ENCODE peak calls at places on chromosomes 16 and 17, in four cellular contexts. D is stomach, K is breast epithelium, Y is thyroid gland. S is an unnamed sample.

GRCh38 chr17:2695961-2696760 is 15.4 kb downstream of the CLUH start:
- DNase-seq in D (peak), K (peak), Y (no peak), S (peak)

GRCh38 chr16:28012031-28012445 is 51.5 kb downstream of the GSG1L start:
- DNase-seq in D (no peak), K (no peak), Y (no peak), S (no peak)

GRCh38 chr17:80452173-80452915 is 24.1 kb downstream of the NPTX1 start:
- DNase-seq in D (no peak), K (no peak), Y (no peak), S (no peak)

GRCh38 chr17:44972953-44973352 is 4.8 kb upstream of the C1QL1 start:
- DNase-seq in D (no peak), K (no peak), Y (no peak), S (no peak)

GRCh38 chr16:83653785-83654184 is 154.0 kb upstream of the HSBP1 start:
- DNase-seq in D (no peak), K (no peak), Y (no peak), S (peak)

GRCh38 chr16:84347161-84347560 is 21.2 kb upstream of the ATP2C2 start:
- DNase-seq in D (no peak), K (no peak), Y (no peak), S (no peak)

GRCh38 chr17:45342871-45343526 is 26.2 kb upstream of the MAP3K14 start:
- DNase-seq in D (no peak), K (peak), Y (no peak), S (peak)

GRCh38 chr17:17190188-17190587 is 15.9 kb downstream of the PLD6 start:
- DNase-seq in D (no peak), K (no peak), Y (no peak), S (no peak)

GRCh38 chr17:40548982-40549680 is 16.1 kb downstream of the CCR7 start:
- DNase-seq in D (peak), K (peak), Y (peak), S (peak)

GRCh38 chr17:48997103-48997826 is at the start of gene IGF2BP1:
- DNase-seq in D (no peak), K (no peak), Y (no peak), S (no peak)

GRCh38 chr16:23952128-23953041 is 116.6 kb downstream of the PRKCB start:
- DNase-seq in D (no peak), K (no peak), Y (no peak), S (no peak)

GRCh38 chr17:14919580-14920160 is 345.5 kb downstream of the PMP22 start:
- DNase-seq in D (no peak), K (no peak), Y (no peak), S (no peak)

DNA sequence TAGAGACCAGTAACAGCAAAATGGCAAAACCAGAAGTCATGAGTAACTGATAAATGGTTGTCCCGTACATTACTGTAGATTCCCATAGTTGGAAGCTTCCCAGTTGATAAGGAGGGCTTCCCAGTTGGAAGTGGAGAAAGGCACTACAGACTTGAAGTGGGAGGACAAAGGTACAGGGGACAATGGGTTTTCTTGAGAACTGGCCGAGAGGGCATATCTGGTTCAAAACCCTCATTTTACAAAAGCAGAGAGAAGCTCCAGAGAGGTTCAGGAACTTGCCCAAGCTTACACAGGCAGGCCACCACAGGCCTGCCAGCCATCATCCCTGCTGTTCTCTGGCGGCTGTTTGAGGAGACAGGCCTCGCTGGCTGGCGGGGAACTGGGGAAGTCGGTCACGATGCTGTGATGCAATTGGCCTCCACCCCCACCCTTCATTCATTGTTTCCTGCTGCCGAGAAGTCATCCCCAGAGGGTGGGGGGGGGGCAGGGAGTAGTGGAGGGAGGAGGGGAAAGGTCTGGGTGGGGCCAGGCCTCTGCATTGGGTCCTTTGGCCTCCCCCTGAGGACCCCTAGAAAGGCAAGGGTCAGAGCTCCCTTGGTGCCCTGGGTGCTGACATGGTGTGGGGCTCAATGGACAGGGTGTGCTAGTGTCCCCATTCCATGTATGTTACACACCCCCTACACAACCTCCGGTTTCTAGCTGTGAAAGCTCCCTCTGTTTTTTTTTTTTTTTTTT is 3.0 kb downstream of the UBALD2 start:
- DNase-seq in D (peak), K (no peak), Y (peak), S (peak)
- TF ChIP-seq POLR2A in D (no peak), K (peak), Y (peak), S (peak)

GRCh38 chr16:68234188-68235104 is 1.5 kb downstream of the ESRP2 start:
- DNase-seq in D (peak), K (peak), Y (peak), S (peak)

GRCh38 chr16:68232335-68232734 is 3.6 kb downstream of the ESRP2 start:
- DNase-seq in D (no peak), K (no peak), Y (no peak), S (peak)

GRCh38 chr16:68233085-68233834 is 2.7 kb downstream of the ESRP2 start:
- DNase-seq in D (no peak), K (no peak), Y (no peak), S (no peak)

GRCh38 chr16:68235105-68235881 is 634 bp downstream of the ESRP2 start:
- DNase-seq in D (peak), K (peak), Y (peak), S (peak)

DNA sequence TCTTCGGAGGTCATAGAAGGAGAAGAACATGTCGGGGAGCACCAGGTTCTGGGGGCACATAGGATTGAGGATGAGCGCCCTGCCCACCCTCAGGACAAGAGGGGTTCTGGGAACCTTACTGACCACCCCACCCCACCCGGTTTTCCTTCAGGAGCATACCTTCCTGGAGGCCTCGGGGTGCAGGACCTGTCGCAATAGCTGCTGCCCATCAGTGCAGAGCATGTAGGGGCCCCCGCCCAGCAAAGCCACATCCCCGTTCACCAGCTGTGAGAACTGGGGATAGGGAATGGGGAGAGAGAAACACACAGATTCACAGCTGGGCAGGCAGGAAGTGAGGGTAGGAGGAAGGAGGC is 2.1 kb downstream of the ESRP2 start:
- DNase-seq in D (no peak), K (no peak), Y (no peak), S (no peak)
- H3K4me3 ChIP-seq in D (peak), K (peak), Y (no peak), S (peak)

DNA sequence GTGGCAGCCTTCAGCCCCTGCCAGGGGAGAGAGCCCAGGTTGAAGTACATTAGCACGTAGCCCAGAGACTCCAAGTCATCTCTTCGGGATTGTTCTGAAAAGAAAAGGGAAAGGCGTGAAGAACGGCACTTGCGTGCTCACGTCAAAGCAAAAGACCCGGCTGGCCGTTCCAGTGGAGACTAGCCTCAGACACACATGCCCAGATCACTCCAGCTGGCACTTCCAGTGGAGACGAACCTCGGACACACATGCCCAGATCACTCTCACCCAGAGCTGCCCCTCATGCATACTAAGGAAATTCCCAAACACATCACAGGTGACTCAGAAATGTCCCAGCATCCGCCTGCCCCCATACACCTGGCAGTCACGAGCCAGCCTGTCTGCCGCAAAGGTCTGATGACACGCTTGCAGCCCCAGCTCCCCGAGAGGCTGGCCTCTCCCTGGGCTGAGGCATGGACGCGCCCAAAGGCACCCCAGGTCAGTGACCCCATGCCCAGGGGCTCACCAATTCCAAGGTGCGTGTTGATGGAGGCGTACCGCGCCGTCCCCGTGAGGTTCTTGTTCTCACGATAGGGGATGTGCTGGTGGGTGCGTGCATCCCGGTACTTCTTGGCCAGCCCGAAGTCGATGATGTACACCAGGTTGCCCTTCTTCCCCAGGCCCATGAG is 20.9 kb downstream of the CSNK1D start:
- DNase-seq in D (no peak), K (no peak), Y (no peak), S (no peak)
- TF ChIP-seq POLR2A in D (no peak), K (no peak), Y (no peak), S (no peak)

GRCh38 chr17:8227238-8227581 is 16.8 kb upstream of the AURKB start:
- DNase-seq in D (no peak), K (no peak), Y (no peak), S (no peak)

GRCh38 chr17:8224891-8225812 is 14.8 kb upstream of the AURKB start:
- DNase-seq in D (no peak), K (no peak), Y (no peak), S (no peak)

GRCh38 chr17:8225813-8226535 is 15.6 kb upstream of the AURKB start:
- DNase-seq in D (peak), K (no peak), Y (peak), S (no peak)

GRCh38 chr17:8223356-8224063 is 13.1 kb upstream of the AURKB start:
- DNase-seq in D (peak), K (peak), Y (peak), S (peak)

DNA sequence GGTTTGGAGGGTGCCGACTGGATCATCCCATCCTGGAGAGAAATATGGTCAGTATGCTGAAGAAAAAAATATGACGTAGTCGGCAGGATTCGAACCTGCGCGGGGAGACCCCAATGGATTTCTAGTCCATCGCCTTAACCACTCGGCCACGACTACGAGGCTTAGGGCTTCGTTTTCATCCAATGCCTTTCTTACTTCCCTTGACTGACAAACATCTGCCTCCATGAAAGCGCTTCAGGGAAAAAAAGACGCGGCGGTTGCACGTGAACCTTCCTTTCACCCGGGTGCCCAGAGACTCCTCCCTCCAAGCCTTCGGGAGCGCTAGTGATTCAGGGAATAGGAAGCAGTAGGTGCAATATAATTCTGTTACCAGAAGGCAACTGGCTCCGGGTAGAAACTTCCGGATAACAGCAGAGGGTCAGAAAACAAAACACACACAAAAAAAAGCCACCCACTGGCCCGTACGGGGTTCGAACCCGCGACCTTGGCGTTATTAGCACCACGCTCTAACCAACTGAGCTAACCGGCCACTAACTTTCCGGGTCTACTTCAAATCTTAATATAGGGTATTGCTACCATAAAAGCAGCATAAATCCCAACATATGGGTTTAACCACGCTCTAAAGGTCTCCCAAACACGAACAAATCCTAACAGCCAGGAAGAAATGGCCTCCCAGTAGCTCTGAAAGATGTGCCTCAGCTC is 16.3 kb upstream of the AURKB start:
- DNase-seq in D (peak), K (peak), Y (peak), S (no peak)
- H3K4me3 ChIP-seq in D (no peak), K (peak), Y (no peak), S (peak)

DNA sequence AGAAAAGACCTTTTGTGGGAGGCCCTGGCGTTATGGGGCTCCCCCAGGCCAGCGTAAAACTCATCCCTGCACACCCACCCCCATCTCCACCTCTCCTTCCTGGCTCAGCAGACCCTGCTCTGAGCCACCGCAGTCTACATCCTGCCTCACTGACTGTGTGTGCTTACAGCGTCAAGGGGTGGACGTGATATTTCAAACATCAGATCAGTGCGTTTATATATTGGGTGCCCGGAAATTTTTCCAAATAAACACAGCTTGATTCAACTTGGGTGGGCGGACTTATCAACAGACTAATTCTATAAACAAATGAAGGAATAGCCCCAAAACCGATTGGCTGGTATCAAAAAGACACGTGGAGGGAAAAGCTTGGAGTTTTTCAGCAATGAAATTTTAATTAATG is 293 bp upstream of the FOXL1 start:
- DNase-seq in D (no peak), K (no peak), Y (no peak), S (no peak)
- TF ChIP-seq POLR2A in D (no peak), K (no peak), Y (no peak), S (no peak)

GRCh38 chr16:89576173-89577054 is 856 bp downstream of the CPNE7 start:
- DNase-seq in D (no peak), K (no peak), Y (no peak), S (no peak)
- H3K4me3 ChIP-seq in D (peak), K (peak), Y (no peak), S (no peak)

DNA sequence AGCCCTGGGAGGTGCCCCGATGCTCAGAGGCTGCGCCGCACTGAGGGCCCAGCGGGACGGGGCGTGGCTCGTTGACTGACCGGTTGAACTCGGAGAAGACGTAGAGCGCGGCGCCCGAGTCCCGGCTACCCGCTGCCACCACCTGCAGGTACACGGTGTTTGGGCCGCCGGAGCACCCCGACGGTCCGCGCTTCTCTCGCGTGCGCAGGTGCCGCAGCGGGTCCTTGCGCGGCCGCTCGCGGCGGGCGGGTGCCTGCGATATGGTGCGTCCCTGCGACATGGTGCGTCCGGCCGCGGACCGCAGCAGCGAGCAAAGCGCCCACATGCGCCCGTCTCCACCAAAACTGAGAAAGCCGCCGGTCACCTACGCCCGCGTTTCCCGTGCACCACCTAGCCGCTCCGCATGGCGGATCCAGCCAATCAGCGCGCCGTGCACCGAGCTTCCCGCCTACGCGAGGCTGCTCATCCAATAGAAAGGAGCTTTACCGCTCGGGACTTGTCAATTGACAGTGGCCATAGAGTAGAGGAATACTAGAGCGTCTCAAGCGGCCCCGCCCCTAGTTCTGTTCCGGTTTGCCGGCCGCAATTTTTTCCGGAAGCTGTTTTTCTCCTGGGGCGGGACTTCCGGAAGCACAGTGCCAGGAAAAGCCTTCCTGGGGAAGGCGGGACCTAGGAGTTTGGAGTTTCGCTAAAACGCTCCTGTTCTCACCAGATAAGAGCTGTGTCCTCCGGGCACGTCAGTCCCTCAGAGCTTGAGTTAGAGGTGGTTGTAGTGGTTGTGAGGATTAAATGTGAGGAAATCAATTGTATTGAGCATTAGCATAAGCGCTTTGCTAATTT is at the start of gene ELAC2:
- DNase-seq in D (peak), K (peak), Y (peak), S (peak)
- TF ChIP-seq POLR2A in D (no peak), K (peak), Y (peak), S (peak)

GRCh38 chr16:51880776-51881175 is 666.2 kb downstream of the TOX3 start:
- DNase-seq in D (no peak), K (no peak), Y (no peak), S (no peak)

GRCh38 chr16:51886456-51886855 is 660.5 kb downstream of the TOX3 start:
- DNase-seq in D (no peak), K (no peak), Y (no peak), S (no peak)

GRCh38 chr16:51877686-51878085 is 669.3 kb downstream of the TOX3 start:
- DNase-seq in D (no peak), K (no peak), Y (no peak), S (no peak)

GRCh38 chr16:51884773-51885172 is 662.2 kb downstream of the TOX3 start:
- DNase-seq in D (no peak), K (no peak), Y (no peak), S (no peak)

DNA sequence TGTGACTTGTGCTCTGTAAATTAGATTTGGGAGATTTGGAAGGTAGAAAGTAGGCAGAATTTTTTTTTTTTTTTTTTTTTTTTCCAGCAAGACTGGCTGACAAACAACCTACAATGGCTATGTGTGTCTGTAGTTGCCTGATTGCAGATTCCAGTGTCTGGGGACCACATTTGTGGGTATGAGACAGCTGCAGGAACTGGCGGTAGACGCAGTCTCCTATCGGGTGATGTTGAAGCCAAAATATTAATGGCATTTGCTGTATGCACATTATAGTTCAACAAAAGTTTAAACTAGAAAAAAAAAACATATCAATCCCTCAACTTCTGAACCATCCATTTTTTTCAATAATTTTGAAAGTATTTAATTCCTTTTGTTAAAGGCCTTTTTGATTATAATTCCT is 665.2 kb downstream of the TOX3 start:
- DNase-seq in D (no peak), K (no peak), Y (no peak), S (no peak)
- H3K4me3 ChIP-seq in D (no peak), K (no peak), Y (no peak), S (no peak)

DNA sequence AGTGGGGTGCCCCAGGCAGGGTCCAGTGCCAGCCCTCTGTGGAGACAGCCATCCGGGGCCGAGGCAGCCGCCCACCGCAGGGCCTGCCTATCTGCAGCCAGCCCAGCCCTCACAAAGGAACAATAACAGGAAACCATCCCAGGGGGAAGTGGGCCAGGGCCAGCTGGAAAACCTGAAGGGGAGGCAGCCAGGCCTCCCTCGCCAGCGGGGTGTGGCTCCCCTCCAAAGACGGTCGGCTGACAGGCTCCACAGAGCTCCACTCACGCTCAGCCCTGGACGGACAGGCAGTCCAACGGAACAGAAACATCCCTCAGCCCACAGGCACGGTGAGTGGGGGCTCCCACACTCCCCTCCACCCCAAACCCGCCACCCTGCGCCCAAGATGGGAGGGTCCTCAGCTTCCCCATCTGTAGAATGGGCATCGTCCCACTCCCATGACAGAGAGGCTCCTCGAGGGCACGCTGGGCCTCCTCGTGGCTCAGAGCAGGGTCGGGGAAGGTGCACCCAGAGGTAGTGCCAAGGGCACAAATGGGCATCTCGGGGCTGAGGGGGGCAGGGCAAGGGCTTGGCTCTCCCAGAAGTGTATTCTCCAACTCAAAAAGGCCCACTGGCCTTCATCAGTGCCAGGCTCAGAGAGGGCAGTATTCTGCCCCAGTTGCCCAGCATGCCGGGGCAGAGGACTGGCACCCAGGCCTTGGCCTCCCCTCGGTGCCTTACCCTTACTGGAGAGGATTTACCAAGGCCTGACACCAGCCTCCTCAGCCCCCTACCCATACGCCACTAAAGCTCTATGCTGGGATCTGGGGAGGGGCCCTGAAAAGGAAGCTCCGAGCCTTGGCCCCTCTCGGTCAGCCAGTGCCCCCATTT is at the start of gene CDH5:
- DNase-seq in D (no peak), K (peak), Y (peak), S (peak)
- TF ChIP-seq POLR2A in D (no peak), K (no peak), Y (peak), S (peak)

S was measured in right lobe of liver.